ENCODE peak calls at places on chromosomes 16 and 17, in eight cellular contexts. E, S, C, I, A, U, L and Y are unnamed samples.

GRCh38 chr16:88437367-88437964 is 15.6 kb upstream of the ZFPM1 start:
- DNase-seq in E (peak; percentile 83), S (peak; percentile 87), C (peak; percentile 35), I (peak; percentile 59), A (peak; percentile 36), U (no peak), L (peak; percentile 81), Y (peak; percentile 62)

GRCh38 chr17:37299257-37299985 is 76.4 kb upstream of the C17orf78 start:
- DNase-seq in E (no peak), S (peak; percentile 63), C (no peak), I (no peak), A (no peak), U (no peak), L (no peak), Y (no peak)

GRCh38 chr17:79832211-79833109 is 6.8 kb downstream of the CBX4 start:
- DNase-seq in E (peak; percentile 77), S (no peak), C (no peak), I (peak; percentile 37), A (no peak), U (no peak), L (no peak), Y (peak; percentile 24)

GRCh38 chr16:51553910-51554309 is 402.8 kb upstream of the SALL1 start:
- DNase-seq in E (no peak), S (no peak), C (no peak), I (no peak), A (peak; percentile 68), U (no peak), L (no peak), Y (no peak)

GRCh38 chr17:64154321-64155089 is 24.6 kb upstream of the ERN1 start:
- DNase-seq in E (no peak), S (no peak), C (no peak), I (peak; percentile 9), A (no peak), U (no peak), L (no peak), Y (peak; percentile 30)

GRCh38 chr16:63461248-63461841 is 1425.1 kb upstream of the CDH8 start:
- DNase-seq in E (no peak), S (peak; percentile 86), C (peak; percentile 27), I (no peak), A (peak; percentile 1), U (no peak), L (no peak), Y (no peak)

GRCh38 chr17:45394913-45395568 is 37.6 kb downstream of the ARHGAP27 start:
- DNase-seq in E (peak; percentile 75), S (peak; percentile 72), C (peak; percentile 62), I (peak; percentile 65), A (peak; percentile 17), U (peak; percentile 77), L (peak; percentile 82), Y (peak; percentile 59)

GRCh38 chr17:31688704-31689103 is 170.3 kb downstream of the COPRS start:
- DNase-seq in E (no peak), S (no peak), C (no peak), I (no peak), A (peak; percentile 48), U (no peak), L (no peak), Y (no peak)

GRCh38 chr17:7716901-7717755 is at the start of gene DNAH2:
- DNase-seq in E (peak; percentile 87), S (peak; percentile 88), C (peak; percentile 88), I (peak; percentile 80), A (peak; percentile 91), U (peak; percentile 79), L (peak; percentile 79), Y (peak; percentile 78)

GRCh38 chr17:82416771-82417170 is 1.4 kb upstream of the HEXD start:
- DNase-seq in E (no peak), S (peak; percentile 58), C (no peak), I (no peak), A (no peak), U (no peak), L (no peak), Y (no peak)

GRCh38 chr17:45131616-45132301 is 556 bp downstream of the PLCD3 start:
- DNase-seq in E (peak; percentile 80), S (peak; percentile 73), C (peak; percentile 63), I (peak; percentile 54), A (peak; percentile 51), U (peak; percentile 30), L (peak; percentile 79), Y (peak; percentile 70)

GRCh38 chr17:38879878-38880727 is 10.2 kb downstream of the LASP1 start:
- DNase-seq in E (no peak), S (no peak), C (peak; percentile 54), I (peak; percentile 58), A (peak; percentile 77), U (peak; percentile 65), L (no peak), Y (peak; percentile 55)

GRCh38 chr17:34571428-34572130 is 7.8 kb upstream of the TMEM132E start:
- DNase-seq in E (peak; percentile 54), S (no peak), C (no peak), I (no peak), A (no peak), U (no peak), L (no peak), Y (no peak)

GRCh38 chr17:64349949-64350348 is 40.7 kb downstream of the PECAM1 start:
- DNase-seq in E (no peak), S (no peak), C (peak; percentile 3), I (no peak), A (no peak), U (no peak), L (no peak), Y (no peak)

GRCh38 chr16:84785843-84786538 is 33.8 kb upstream of the CRISPLD2 start:
- DNase-seq in E (peak; percentile 68), S (no peak), C (no peak), I (peak; percentile 67), A (no peak), U (peak; percentile 66), L (no peak), Y (peak; percentile 40)

GRCh38 chr17:8015957-8016631 is 13.7 kb downstream of the GUCY2D start:
- DNase-seq in E (peak; percentile 90), S (no peak), C (no peak), I (peak; percentile 36), A (no peak), U (no peak), L (no peak), Y (no peak)

GRCh38 chr17:37836593-37836992 is 87.6 kb upstream of the TBC1D3K start:
- DNase-seq in E (no peak), S (no peak), C (no peak), I (no peak), A (no peak), U (no peak), L (no peak), Y (no peak)

GRCh38 chr17:81805707-81806460 is 1.9 kb downstream of the GCGR start:
- DNase-seq in E (no peak), S (no peak), C (no peak), I (no peak), A (no peak), U (no peak), L (no peak), Y (no peak)

GRCh38 chr17:80498242-80498919 is 22.0 kb upstream of the NPTX1 start:
- DNase-seq in E (no peak), S (peak; percentile 69), C (peak; percentile 63), I (no peak), A (no peak), U (no peak), L (peak; percentile 75), Y (no peak)

GRCh38 chr17:82154881-82155331 is 56.9 kb upstream of the FASN start:
- DNase-seq in E (no peak), S (no peak), C (no peak), I (no peak), A (no peak), U (no peak), L (no peak), Y (no peak)

DNA sequence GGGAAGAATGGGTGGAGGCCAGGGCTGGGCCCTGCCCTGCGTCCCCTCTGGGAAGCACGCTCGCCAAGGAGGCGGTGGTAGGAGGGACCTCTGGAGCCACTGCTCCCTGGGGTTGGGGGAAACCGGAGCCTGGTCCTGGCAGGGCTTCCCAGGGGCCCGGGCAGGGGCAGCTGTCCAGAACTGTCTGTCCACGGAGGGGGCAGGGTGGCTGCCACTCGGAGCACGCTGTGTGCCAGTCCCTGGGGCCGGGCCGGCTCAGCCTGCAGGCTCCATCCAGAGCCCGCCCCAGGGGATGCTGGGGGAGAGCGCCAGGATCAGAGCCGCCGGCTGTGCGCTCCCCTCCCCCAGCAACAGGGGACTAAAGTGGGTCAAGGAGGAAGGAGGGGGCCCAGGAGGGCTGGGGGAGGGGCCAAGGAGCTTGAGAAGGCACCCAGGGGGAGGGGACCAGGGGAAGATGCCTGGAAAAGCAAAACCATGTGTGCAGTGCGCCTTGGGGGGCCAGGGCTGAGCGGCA is 21.4 kb downstream of the ZNF423 start:
- DNase-seq in E (no peak), S (no peak), C (peak; percentile 72), I (no peak), A (no peak), U (peak; percentile 78), L (peak; percentile 97), Y (peak; percentile 80)
- H3K4me3 ChIP-seq in E (no peak overlapping the region), S (no peak overlapping the region), C (no peak overlapping the region), I (no peak overlapping the region), A (no peak overlapping the region), U (no peak overlapping the region), L (peak overlapping the region; percentile 57), Y (no peak overlapping the region)

GRCh38 chr16:28623172-28623711 is 13.4 kb upstream of the SULT1A1 start:
- DNase-seq in E (peak; percentile 88), S (peak; percentile 97), C (no peak), I (peak; percentile 77), A (peak; percentile 39), U (peak; percentile 49), L (peak; percentile 74), Y (peak; percentile 49)
- H3K27ac ChIP-seq in E (peak overlapping the region; percentile 51), S (peak overlapping the region; percentile 96), C (no peak overlapping the region), I (peak overlapping the region; percentile 76), A (no peak overlapping the region), U (peak overlapping the region; percentile 43), L (peak overlapping the region; percentile 63), Y (peak overlapping the region; percentile 52)

GRCh38 chr17:57946798-57947358 is 8.3 kb downstream of the CUEDC1 start:
- DNase-seq in E (peak; percentile 77), S (peak; percentile 80), C (peak; percentile 63), I (peak; percentile 46), A (peak; percentile 69), U (peak; percentile 53), L (peak; percentile 63), Y (peak; percentile 57)

GRCh38 chr17:57949649-57950048 is 5.6 kb downstream of the CUEDC1 start:
- DNase-seq in E (peak; percentile 77), S (no peak), C (no peak), I (no peak), A (peak; percentile 40), U (peak; percentile 40), L (peak; percentile 48), Y (peak; percentile 44)

GRCh38 chr17:57948169-57948554 is 7.0 kb downstream of the CUEDC1 start:
- DNase-seq in E (no peak), S (no peak), C (peak; percentile 58), I (no peak), A (no peak), U (no peak), L (peak; percentile 48), Y (no peak)

GRCh38 chr17:57947369-57947768 is 7.8 kb downstream of the CUEDC1 start:
- DNase-seq in E (no peak), S (no peak), C (no peak), I (no peak), A (no peak), U (no peak), L (peak; percentile 5), Y (no peak)

GRCh38 chr17:57948555-57949420 is 6.4 kb downstream of the CUEDC1 start:
- DNase-seq in E (no peak), S (no peak), C (peak; percentile 57), I (peak; percentile 23), A (peak; percentile 99), U (peak; percentile 49), L (peak; percentile 70), Y (peak; percentile 30)
- H3K4me3 ChIP-seq in E (no peak overlapping the region), S (no peak overlapping the region), C (no peak overlapping the region), I (no peak overlapping the region), A (no peak overlapping the region), U (no peak overlapping the region), L (peak overlapping the region; percentile 18), Y (no peak overlapping the region)

GRCh38 chr16:81492965-81493754 is 48.6 kb downstream of the CMIP start:
- DNase-seq in E (no peak), S (no peak), C (no peak), I (no peak), A (peak; percentile 29), U (no peak), L (peak; percentile 43), Y (no peak)
- H3K27ac ChIP-seq in E (peak overlapping the region; percentile 49), S (no peak overlapping the region), C (peak overlapping the region; percentile 75), I (peak overlapping the region; percentile 87), A (peak overlapping the region; percentile 90), U (peak overlapping the region; percentile 76), L (peak overlapping the region; percentile 6), Y (peak overlapping the region; percentile 54)